ENCODE peak calls at places on chromosomes 11 and 22, in five cellular contexts. H is activated T-cell treated with anti-CD3 and anti-CD28 coated beads for 1 hour, Q is Right ventricle myocardium inferior, E is T-cell, G is ovary. P is an unnamed sample.

GRCh38 chr11:1001682-1002081 is 34.8 kb downstream of the MUC6 start:
- DNase-seq in H (no peak), Q (no peak), E (no peak), G (no peak), P (no peak)

GRCh38 chr11:65274734-65275682 is 13.2 kb downstream of the POLA2 start:
- DNase-seq in H (peak; percentile 26), Q (peak; percentile 79), E (no peak), G (peak; percentile 80), P (peak; percentile 92)

GRCh38 chr11:57294225-57295131 is 30.3 kb downstream of the TNKS1BP1 start:
- DNase-seq in H (no peak), Q (no peak), E (no peak), G (no peak), P (no peak)

GRCh38 chr11:73982595-73982989 is at the start of gene UCP2:
- DNase-seq in H (peak; percentile 76), Q (peak; percentile 97), E (peak; percentile 77), G (peak; percentile 80), P (peak; percentile 89)

GRCh38 chr11:73292481-73292880 is 15.6 kb upstream of the ARHGEF17 start:
- DNase-seq in H (no peak), Q (no peak), E (no peak), G (no peak), P (no peak)

GRCh38 chr11:130513132-130513531 is 64.7 kb downstream of the ADAMTS15 start:
- DNase-seq in H (no peak), Q (no peak), E (no peak), G (no peak), P (peak; percentile 61)

GRCh38 chr22:33829549-33830280 is 90.6 kb downstream of the LARGE1 start:
- DNase-seq in H (no peak), Q (no peak), E (no peak), G (no peak), P (no peak)

GRCh38 chr11:19938051-19938856 is 222.0 kb downstream of the DBX1 start:
- DNase-seq in H (no peak), Q (no peak), E (no peak), G (peak; percentile 62), P (peak; percentile 31)

GRCh38 chr22:32206774-32207758 is 2.2 kb upstream of the RFPL2 start:
- DNase-seq in H (no peak), Q (no peak), E (no peak), G (no peak), P (no peak)

GRCh38 chr22:27930246-27931060 is 11.4 kb upstream of the PITPNB start:
- DNase-seq in H (no peak), Q (no peak), E (no peak), G (no peak), P (no peak)

GRCh38 chr22:23514317-23515038 is 65.6 kb downstream of the IGLL1 start:
- DNase-seq in H (no peak), Q (no peak), E (no peak), G (no peak), P (no peak)

GRCh38 chr11:8036002-8036802 is 44.8 kb upstream of the TUB start:
- DNase-seq in H (no peak), Q (no peak), E (no peak), G (peak; percentile 38), P (no peak)

GRCh38 chr22:31951201-31952093 is 7.1 kb downstream of the YWHAH start:
- DNase-seq in H (no peak), Q (no peak), E (no peak), G (no peak), P (no peak)

GRCh38 chr11:114562166-114562916 is 2.7 kb upstream of the NXPE1 start:
- DNase-seq in H (no peak), Q (no peak), E (no peak), G (no peak), P (no peak)

GRCh38 chr11:129315781-129316579 is 59.7 kb upstream of the BARX2 start:
- DNase-seq in H (no peak), Q (no peak), E (no peak), G (no peak), P (no peak)

GRCh38 chr11:110828086-110828485 is 115.8 kb upstream of the ARHGAP20 start:
- DNase-seq in H (no peak), Q (no peak), E (no peak), G (no peak), P (no peak)

GRCh38 chr11:75311858-75312288 is 39.6 kb downstream of the ARRB1 start:
- DNase-seq in H (no peak), Q (peak; percentile 89), E (no peak), G (peak; percentile 61), P (peak; percentile 83)

GRCh38 chr11:75523811-75524401 is 1.8 kb downstream of the GDPD5 start:
- DNase-seq in H (no peak), Q (no peak), E (no peak), G (no peak), P (no peak)

GRCh38 chr11:121767433-121767832 is 314.7 kb upstream of the SORL1-AS1 start:
- DNase-seq in H (no peak), Q (no peak), E (no peak), G (no peak), P (no peak)

GRCh38 chr11:58505849-58506248 is 2.1 kb downstream of the OR5B21 start:
- DNase-seq in H (no peak), Q (no peak), E (no peak), G (no peak), P (no peak)

GRCh38 chr11:107549253-107549953 is 16.1 kb downstream of the ALKBH8 start:
- DNase-seq in H (peak; percentile 6), Q (no peak), E (no peak), G (no peak), P (peak; percentile 14)

GRCh38 chr11:35623708-35624168 is 5.5 kb downstream of the FJX1 start:
- DNase-seq in H (no peak), Q (no peak), E (no peak), G (no peak), P (no peak)

GRCh38 chr11:17989306-17989705 is 23.5 kb downstream of the SERGEF start:
- DNase-seq in H (no peak), Q (no peak), E (no peak), G (no peak), P (no peak)

GRCh38 chr11:61969838-61970452 is 2.5 kb upstream of the FTH1 start:
- DNase-seq in H (no peak), Q (no peak), E (no peak), G (no peak), P (no peak)

P was measured in heart right ventricle.